ENCODE peak calls at places on chromosomes 1 and 21, in five cellular contexts. U is neural progenitor cell, L is A549, A is H9, O is GM12865. S is an unnamed sample.

GRCh38 chr1:187443939-187444338 is 615.2 kb downstream of the PLA2G4A start:
- DNase-seq in A (no peak), U (no peak), O (no peak), L (no peak), S (no peak)

GRCh38 chr1:227621211-227621610 is 57.9 kb downstream of the ZNF678 start:
- DNase-seq in O (no peak), A (no peak), L (no peak), U (no peak), S (no peak)

GRCh38 chr1:101241485-101242225 is 4.8 kb downstream of the S1PR1 start:
- DNase-seq in L (no peak), O (peak; percentile 44), A (no peak), U (no peak), S (no peak)

GRCh38 chr1:231478386-231478785 is 50.1 kb upstream of the TSNAX start:
- DNase-seq in U (no peak), L (no peak), O (no peak), A (no peak), S (no peak)

GRCh38 chr1:244545511-244545910 is 84.4 kb downstream of the CATSPERE start:
- DNase-seq in A (no peak), O (no peak), U (no peak), L (no peak), S (no peak)

GRCh38 chr21:41220208-41220733 is 52.3 kb downstream of the BACE2 start:
- DNase-seq in L (no peak), A (no peak), U (no peak), O (no peak), S (no peak)

GRCh38 chr1:193558491-193559028 is 372.1 kb upstream of the B3GALT2 start:
- DNase-seq in O (no peak), A (no peak), U (no peak), L (peak; percentile 60), S (no peak)

GRCh38 chr1:33030575-33030974 is 6.1 kb downstream of the AK2 start:
- DNase-seq in L (no peak), O (no peak), A (no peak), U (no peak), S (no peak)

GRCh38 chr1:204348722-204349121 is 11.0 kb downstream of the PLEKHA6 start:
- DNase-seq in O (no peak), A (no peak), L (no peak), U (peak; percentile 60), S (peak; percentile 84)

GRCh38 chr1:101993703-101994102 is 3.0 kb downstream of the OLFM3 start:
- DNase-seq in U (no peak), A (no peak), L (peak; percentile 3), O (no peak), S (no peak)

GRCh38 chr1:40739455-40740008 is 44.1 kb upstream of the KCNQ4 start:
- DNase-seq in A (no peak), L (no peak), U (no peak), O (no peak), S (no peak)

GRCh38 chr21:45409466-45410150 is 4.6 kb downstream of the COL18A1 start:
- DNase-seq in U (no peak), O (no peak), A (no peak), L (no peak), S (peak; percentile 67)

GRCh38 chr1:217919683-217920502 is 288.7 kb downstream of the SPATA17 start:
- DNase-seq in A (no peak), U (peak; percentile 32), L (no peak), O (no peak), S (peak; percentile 54)

GRCh38 chr1:39845569-39846566 is 37.4 kb downstream of the TRIT1 start:
- DNase-seq in O (peak; percentile 92), A (no peak), L (no peak), U (no peak), S (peak; percentile 75)

GRCh38 chr1:150574260-150575071 is 4.9 kb downstream of the MCL1 start:
- DNase-seq in U (no peak), O (peak; percentile 17), A (no peak), L (no peak), S (no peak)

GRCh38 chr21:44805859-44806258 is 4.2 kb upstream of the UBE2G2 start:
- DNase-seq in A (no peak), U (no peak), O (no peak), L (no peak), S (no peak)

S was measured in retina.